ENCODE peak calls at places on chromosomes 3 and 15, in eight cellular contexts. One of them, this sample, is unnamed.

GRCh38 chr3:156974931-156975330 is 148.8 kb downstream of the LEKR1 start:
- DNase-seq in dorsolateral prefrontal cortex: no peak
- DNase-seq in cardiac fibroblast: no peak
- DNase-seq in cardiac muscle cell: no peak
- DNase-seq in astrocyte of the spinal cord: no peak
- DNase-seq in retinal pigment epithelial cell: no peak
- DNase-seq in foreskin fibroblast: no peak
- DNase-seq in A549: no peak
- DNase-seq in this sample: no peak

GRCh38 chr15:70463453-70463834 is 299.9 kb downstream of the UACA start:
- DNase-seq in dorsolateral prefrontal cortex: no peak
- DNase-seq in cardiac fibroblast: no peak
- DNase-seq in cardiac muscle cell: no peak
- DNase-seq in astrocyte of the spinal cord: no peak
- DNase-seq in retinal pigment epithelial cell: no peak
- DNase-seq in foreskin fibroblast: no peak
- DNase-seq in A549: no peak
- DNase-seq in this sample: no peak

GRCh38 chr3:196513697-196514349 is 1.3 kb downstream of the SMCO1 start:
- DNase-seq in dorsolateral prefrontal cortex: no peak
- DNase-seq in cardiac fibroblast: peak; percentile 75
- DNase-seq in cardiac muscle cell: no peak
- DNase-seq in astrocyte of the spinal cord: no peak
- DNase-seq in retinal pigment epithelial cell: no peak
- DNase-seq in foreskin fibroblast: peak; percentile 61
- DNase-seq in A549: no peak
- DNase-seq in this sample: no peak

GRCh38 chr3:59535791-59536221 is 486.0 kb upstream of the CFAP20DC start:
- DNase-seq in dorsolateral prefrontal cortex: no peak
- DNase-seq in cardiac fibroblast: peak; percentile 21
- DNase-seq in cardiac muscle cell: no peak
- DNase-seq in astrocyte of the spinal cord: peak; percentile 36
- DNase-seq in retinal pigment epithelial cell: no peak
- DNase-seq in foreskin fibroblast: peak; percentile 54
- DNase-seq in A549: no peak
- DNase-seq in this sample: peak; percentile 23

GRCh38 chr3:127159547-127159946 is 33.4 kb upstream of the PRR23E start:
- DNase-seq in dorsolateral prefrontal cortex: no peak
- DNase-seq in cardiac fibroblast: no peak
- DNase-seq in cardiac muscle cell: no peak
- DNase-seq in astrocyte of the spinal cord: no peak
- DNase-seq in retinal pigment epithelial cell: no peak
- DNase-seq in foreskin fibroblast: no peak
- DNase-seq in A549: no peak
- DNase-seq in this sample: no peak

GRCh38 chr3:195909294-195909644 is 918 bp upstream of the TNK2 start:
- DNase-seq in dorsolateral prefrontal cortex: no peak
- DNase-seq in cardiac fibroblast: no peak
- DNase-seq in cardiac muscle cell: peak; percentile 75
- DNase-seq in astrocyte of the spinal cord: no peak
- DNase-seq in retinal pigment epithelial cell: no peak
- DNase-seq in foreskin fibroblast: no peak
- DNase-seq in A549: peak; percentile 18
- DNase-seq in this sample: no peak

GRCh38 chr15:93109370-93110105 is 20.5 kb upstream of the RGMA start:
- DNase-seq in dorsolateral prefrontal cortex: no peak
- DNase-seq in cardiac fibroblast: no peak
- DNase-seq in cardiac muscle cell: no peak
- DNase-seq in astrocyte of the spinal cord: no peak
- DNase-seq in retinal pigment epithelial cell: no peak
- DNase-seq in foreskin fibroblast: no peak
- DNase-seq in A549: no peak
- DNase-seq in this sample: no peak

GRCh38 chr15:74838117-74838516 is 4.8 kb downstream of the ULK3 start:
- DNase-seq in dorsolateral prefrontal cortex: no peak
- DNase-seq in cardiac fibroblast: no peak
- DNase-seq in cardiac muscle cell: no peak
- DNase-seq in astrocyte of the spinal cord: no peak
- DNase-seq in retinal pigment epithelial cell: no peak
- DNase-seq in foreskin fibroblast: no peak
- DNase-seq in A549: no peak
- DNase-seq in this sample: no peak

GRCh38 chr3:111541391-111541790 is 606 bp upstream of the CD96 start:
- DNase-seq in dorsolateral prefrontal cortex: no peak
- DNase-seq in cardiac fibroblast: no peak
- DNase-seq in cardiac muscle cell: no peak
- DNase-seq in astrocyte of the spinal cord: no peak
- DNase-seq in retinal pigment epithelial cell: no peak
- DNase-seq in foreskin fibroblast: no peak
- DNase-seq in A549: no peak
- DNase-seq in this sample: no peak

GRCh38 chr3:111538687-111539086 is 3.3 kb upstream of the CD96 start:
- DNase-seq in dorsolateral prefrontal cortex: no peak
- DNase-seq in cardiac fibroblast: peak; percentile 62
- DNase-seq in cardiac muscle cell: no peak
- DNase-seq in astrocyte of the spinal cord: peak; percentile 49
- DNase-seq in retinal pigment epithelial cell: peak; percentile 23
- DNase-seq in foreskin fibroblast: peak; percentile 49
- DNase-seq in A549: no peak
- DNase-seq in this sample: no peak

GRCh38 chr3:111538111-111538510 is 3.9 kb upstream of the CD96 start:
- DNase-seq in dorsolateral prefrontal cortex: no peak
- DNase-seq in cardiac fibroblast: no peak
- DNase-seq in cardiac muscle cell: no peak
- DNase-seq in astrocyte of the spinal cord: no peak
- DNase-seq in retinal pigment epithelial cell: no peak
- DNase-seq in foreskin fibroblast: peak; percentile 15
- DNase-seq in A549: no peak
- DNase-seq in this sample: no peak

GRCh38 chr3:111541911-111542483 is at the start of gene CD96:
- DNase-seq in dorsolateral prefrontal cortex: no peak
- DNase-seq in cardiac fibroblast: peak; percentile 38
- DNase-seq in cardiac muscle cell: no peak
- DNase-seq in astrocyte of the spinal cord: peak; percentile 26
- DNase-seq in retinal pigment epithelial cell: no peak
- DNase-seq in foreskin fibroblast: peak; percentile 41
- DNase-seq in A549: no peak
- DNase-seq in this sample: no peak

DNA sequence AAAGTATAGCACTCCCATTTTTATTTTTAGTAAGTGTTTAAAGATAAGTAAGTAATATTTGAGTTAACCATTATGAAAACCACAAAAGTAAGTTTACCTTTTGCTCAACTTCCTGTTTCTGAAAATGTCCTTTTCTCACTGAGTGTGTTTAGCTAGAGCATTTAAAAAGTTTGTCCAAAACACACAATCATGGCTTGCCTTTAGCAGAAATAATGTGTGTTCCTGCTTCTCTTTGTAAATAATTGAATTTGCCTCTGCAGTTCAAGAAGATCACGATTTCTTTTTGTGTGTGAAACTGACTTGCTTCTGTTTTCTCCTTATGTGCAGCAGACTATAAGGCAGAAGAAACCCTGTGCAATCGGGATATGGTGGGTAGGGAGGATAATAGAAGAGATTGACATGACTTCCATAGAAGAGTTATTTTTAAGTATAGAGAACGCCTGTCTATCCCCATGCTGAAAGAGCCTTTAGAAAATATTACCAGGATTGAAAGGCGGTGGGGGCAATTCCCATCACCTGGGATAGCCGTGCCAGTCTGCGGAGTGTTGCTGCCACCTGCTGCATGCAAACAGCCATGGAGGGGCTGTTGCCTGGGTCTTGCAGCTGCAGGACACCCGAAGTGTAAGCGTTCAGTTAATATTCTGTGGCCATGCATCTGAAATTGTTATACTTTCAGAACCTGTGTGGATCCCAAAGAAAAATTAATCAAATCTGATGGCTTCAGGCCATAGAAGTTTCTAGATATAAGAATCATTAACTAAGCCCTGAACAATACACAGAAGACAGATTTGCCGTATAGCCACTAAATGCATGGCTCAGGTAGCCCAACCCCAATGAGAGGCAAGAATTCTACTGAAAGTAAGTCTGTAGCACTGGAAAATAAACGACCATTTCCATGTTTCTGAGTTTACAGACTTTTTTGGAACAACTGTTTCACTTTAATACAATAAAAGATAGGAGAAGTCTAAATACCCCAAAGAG is 2.4 kb upstream of the CD96 start:
- DNase-seq in dorsolateral prefrontal cortex: peak; percentile 42
- DNase-seq in cardiac fibroblast: peak; percentile 58
- DNase-seq in cardiac muscle cell: peak; percentile 69
- DNase-seq in astrocyte of the spinal cord: peak; percentile 69
- DNase-seq in retinal pigment epithelial cell: no peak
- DNase-seq in foreskin fibroblast: peak; percentile 71
- DNase-seq in A549: peak; percentile 61
- DNase-seq in this sample: peak; percentile 13
- TF ChIP-seq CTCF in dorsolateral prefrontal cortex: peak; percentile 67
- TF ChIP-seq CTCF in cardiac fibroblast: peak; percentile 78
- TF ChIP-seq CTCF in cardiac muscle cell: peak; percentile 82
- TF ChIP-seq CTCF in astrocyte of the spinal cord: peak; percentile 87
- TF ChIP-seq CTCF in retinal pigment epithelial cell: peak; percentile 92
- TF ChIP-seq CTCF in foreskin fibroblast: peak; percentile 76
- TF ChIP-seq CTCF in A549: peak; percentile 86
- TF ChIP-seq CTCF in this sample: peak; percentile 98

DNA sequence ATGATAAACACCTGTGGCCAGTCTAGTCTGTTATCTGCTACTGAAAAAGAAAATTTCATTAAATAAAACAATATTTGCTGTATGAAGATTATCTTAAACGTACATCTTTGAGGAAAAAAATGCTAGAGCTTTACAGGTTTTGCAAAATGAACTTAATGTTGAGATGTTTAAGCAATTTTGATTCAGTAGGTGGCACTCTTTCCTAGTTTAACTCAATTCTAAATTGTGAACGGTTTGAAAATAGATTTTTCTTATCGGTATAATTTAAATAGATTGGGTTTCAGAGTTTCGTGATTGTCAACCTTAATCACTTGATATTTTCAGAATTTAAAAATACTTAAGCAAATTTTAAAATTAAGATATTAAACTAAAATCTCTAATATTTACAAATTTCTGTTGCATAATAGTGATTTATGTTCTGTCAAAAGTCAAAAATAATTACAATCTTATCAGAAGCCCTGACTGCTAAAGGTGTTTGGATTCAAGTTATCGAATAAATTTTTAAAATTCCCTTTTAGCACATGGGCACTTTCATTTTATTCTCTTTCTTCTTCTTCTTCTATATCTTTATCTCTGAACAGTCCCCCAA is 7.0 kb upstream of the RNF111 start:
- DNase-seq in dorsolateral prefrontal cortex: no peak
- DNase-seq in cardiac fibroblast: peak; percentile 72
- DNase-seq in cardiac muscle cell: peak; percentile 27
- DNase-seq in astrocyte of the spinal cord: peak; percentile 59
- DNase-seq in retinal pigment epithelial cell: peak; percentile 4
- DNase-seq in foreskin fibroblast: peak; percentile 54
- DNase-seq in A549: peak; percentile 43
- DNase-seq in this sample: peak; percentile 13
- TF ChIP-seq CTCF in dorsolateral prefrontal cortex: peak; percentile 82
- TF ChIP-seq CTCF in cardiac fibroblast: peak; percentile 37
- TF ChIP-seq CTCF in cardiac muscle cell: peak; percentile 45
- TF ChIP-seq CTCF in astrocyte of the spinal cord: peak; percentile 45
- TF ChIP-seq CTCF in retinal pigment epithelial cell: peak; percentile 46
- TF ChIP-seq CTCF in foreskin fibroblast: peak; percentile 20
- TF ChIP-seq CTCF in A549: peak; percentile 87
- TF ChIP-seq CTCF in this sample: peak; percentile 55

GRCh38 chr3:189324538-189325138 is 152.9 kb downstream of the TPRG1 start:
- DNase-seq in dorsolateral prefrontal cortex: no peak
- DNase-seq in cardiac fibroblast: peak; percentile 82
- DNase-seq in cardiac muscle cell: no peak
- DNase-seq in astrocyte of the spinal cord: peak; percentile 93
- DNase-seq in retinal pigment epithelial cell: peak; percentile 93
- DNase-seq in foreskin fibroblast: peak; percentile 38
- DNase-seq in A549: peak; percentile 62
- DNase-seq in this sample: peak; percentile 100

GRCh38 chr3:189317911-189318310 is 146.1 kb downstream of the TPRG1 start:
- DNase-seq in dorsolateral prefrontal cortex: no peak
- DNase-seq in cardiac fibroblast: no peak
- DNase-seq in cardiac muscle cell: no peak
- DNase-seq in astrocyte of the spinal cord: no peak
- DNase-seq in retinal pigment epithelial cell: no peak
- DNase-seq in foreskin fibroblast: no peak
- DNase-seq in A549: no peak
- DNase-seq in this sample: no peak

GRCh38 chr3:189320511-189320910 is 148.7 kb downstream of the TPRG1 start:
- DNase-seq in dorsolateral prefrontal cortex: no peak
- DNase-seq in cardiac fibroblast: no peak
- DNase-seq in cardiac muscle cell: no peak
- DNase-seq in astrocyte of the spinal cord: no peak
- DNase-seq in retinal pigment epithelial cell: no peak
- DNase-seq in foreskin fibroblast: no peak
- DNase-seq in A549: no peak
- DNase-seq in this sample: no peak

GRCh38 chr3:189325454-189325853 is 153.7 kb downstream of the TPRG1 start:
- DNase-seq in dorsolateral prefrontal cortex: no peak
- DNase-seq in cardiac fibroblast: no peak
- DNase-seq in cardiac muscle cell: no peak
- DNase-seq in astrocyte of the spinal cord: peak; percentile 36
- DNase-seq in retinal pigment epithelial cell: no peak
- DNase-seq in foreskin fibroblast: no peak
- DNase-seq in A549: no peak
- DNase-seq in this sample: peak; percentile 23

DNA sequence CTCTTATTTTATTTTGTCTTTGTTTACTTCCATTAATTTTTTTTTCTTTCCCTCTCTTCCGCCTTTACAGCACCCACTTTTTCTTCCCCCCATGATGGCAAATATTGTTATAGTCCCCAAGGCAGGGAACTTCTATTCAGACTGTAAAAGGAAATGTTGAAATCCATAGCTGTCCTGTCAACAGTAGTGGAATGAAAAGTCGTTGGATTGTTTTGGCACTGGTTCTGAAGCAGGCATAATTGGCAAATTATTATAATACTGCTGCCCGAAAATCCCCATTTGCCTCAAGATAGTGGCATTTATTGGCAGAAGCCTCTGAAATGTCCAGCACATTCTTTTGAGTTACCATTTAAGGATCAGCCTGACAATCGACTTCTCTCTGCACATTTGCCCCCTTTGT is 150.6 kb downstream of the TPRG1 start:
- DNase-seq in dorsolateral prefrontal cortex: no peak
- DNase-seq in cardiac fibroblast: no peak
- DNase-seq in cardiac muscle cell: no peak
- DNase-seq in astrocyte of the spinal cord: no peak
- DNase-seq in retinal pigment epithelial cell: no peak
- DNase-seq in foreskin fibroblast: no peak
- DNase-seq in A549: no peak
- DNase-seq in this sample: no peak
- TF ChIP-seq CTCF in dorsolateral prefrontal cortex: no peak
- TF ChIP-seq CTCF in cardiac fibroblast: no peak
- TF ChIP-seq CTCF in cardiac muscle cell: no peak
- TF ChIP-seq CTCF in astrocyte of the spinal cord: no peak
- TF ChIP-seq CTCF in retinal pigment epithelial cell: no peak
- TF ChIP-seq CTCF in foreskin fibroblast: no peak
- TF ChIP-seq CTCF in A549: no peak
- TF ChIP-seq CTCF in this sample: no peak

DNA sequence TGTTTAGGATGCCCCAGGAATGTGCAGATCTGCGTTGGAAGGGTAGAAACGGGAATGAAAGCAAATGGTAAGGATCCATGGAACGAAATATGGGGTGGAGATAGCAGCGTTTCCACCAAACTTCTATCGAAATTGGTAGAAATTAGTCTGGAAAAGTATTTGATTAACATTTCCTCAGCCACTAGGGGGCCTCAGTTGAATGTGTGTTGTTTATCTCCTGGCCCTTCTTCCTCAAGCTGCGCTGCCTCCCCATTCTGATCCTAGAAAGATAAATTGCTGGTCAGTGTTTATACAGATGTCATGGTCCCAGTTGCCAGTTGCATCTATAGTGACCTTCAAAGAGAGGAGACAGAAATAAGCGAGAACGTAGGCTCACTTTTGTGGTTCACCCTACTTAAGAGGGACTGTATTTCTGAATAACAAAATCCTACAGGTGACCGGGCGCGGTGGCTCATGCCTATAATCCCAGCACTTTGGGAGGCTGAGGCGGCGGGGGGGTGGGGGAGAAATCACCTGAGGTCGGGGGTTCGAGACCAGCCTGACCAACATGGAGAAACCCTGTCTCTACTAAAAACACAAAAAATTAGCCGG is 457.1 kb downstream of the SQOR start:
- DNase-seq in dorsolateral prefrontal cortex: no peak
- DNase-seq in cardiac fibroblast: peak; percentile 66
- DNase-seq in cardiac muscle cell: peak; percentile 53
- DNase-seq in astrocyte of the spinal cord: peak; percentile 19
- DNase-seq in retinal pigment epithelial cell: no peak
- DNase-seq in foreskin fibroblast: peak; percentile 55
- DNase-seq in A549: peak; percentile 1
- DNase-seq in this sample: no peak
- TF ChIP-seq CTCF in dorsolateral prefrontal cortex: peak; percentile 57
- TF ChIP-seq CTCF in cardiac fibroblast: peak; percentile 50
- TF ChIP-seq CTCF in cardiac muscle cell: peak; percentile 48
- TF ChIP-seq CTCF in astrocyte of the spinal cord: peak; percentile 45
- TF ChIP-seq CTCF in retinal pigment epithelial cell: peak; percentile 58
- TF ChIP-seq CTCF in foreskin fibroblast: peak; percentile 33
- TF ChIP-seq CTCF in A549: peak; percentile 17
- TF ChIP-seq CTCF in this sample: peak; percentile 69